ENCODE peak calls at places on chromosomes 13 and 19, in five cellular contexts. U is GM23248; N is body of pancreas; J is sigmoid colon; C is CD4-positive, CD25-positive, alpha-beta regulatory T cell. E is an unnamed sample.

GRCh38 chr19:11338569-11339253 is 746 bp downstream of the RAB3D start:
- DNase-seq in U (peak; percentile 47), N (no peak), J (no peak), C (no peak), E (peak; percentile 12)

GRCh38 chr13:60326273-60326672 is 70.7 kb upstream of the TDRD3 start:
- DNase-seq in U (no peak), N (no peak), J (no peak), C (no peak), E (no peak)

GRCh38 chr13:60959427-60959826 is 456.2 kb downstream of the PCDH20 start:
- DNase-seq in U (no peak), N (no peak), J (no peak), C (no peak), E (no peak)

GRCh38 chr13:77919351-77920294 is 992 bp upstream of the EDNRB start:
- DNase-seq in U (peak; percentile 55), N (peak; percentile 36), J (peak; percentile 79), C (no peak), E (no peak)

GRCh38 chr13:73138276-73138950 is 79.6 kb downstream of the KLF5 start:
- DNase-seq in U (peak; percentile 71), N (peak; percentile 22), J (no peak), C (no peak), E (no peak)

GRCh38 chr19:29667390-29667783 is 2.1 kb downstream of the PLEKHF1 start:
- DNase-seq in U (no peak), N (no peak), J (peak; percentile 59), C (no peak), E (no peak)

GRCh38 chr19:38251564-38252051 is 4.6 kb downstream of the PPP1R14A start:
- DNase-seq in U (peak; percentile 34), N (no peak), J (peak; percentile 83), C (no peak), E (peak; percentile 28)

GRCh38 chr19:36423925-36424324 is 5.5 kb upstream of the ZFP82 start:
- DNase-seq in U (no peak), N (no peak), J (no peak), C (no peak), E (no peak)

GRCh38 chr13:21109168-21109567 is 47.8 kb upstream of the LATS2 start:
- DNase-seq in U (no peak), N (no peak), J (peak; percentile 26), C (no peak), E (no peak)

GRCh38 chr19:41545547-41545946 is 30.4 kb upstream of the CEACAM21 start:
- DNase-seq in U (no peak), N (no peak), J (peak; percentile 56), C (peak; percentile 59), E (no peak)

GRCh38 chr13:112064222-112064621 is 2.7 kb upstream of the SOX1 start:
- DNase-seq in U (no peak), N (no peak), J (no peak), C (no peak), E (no peak)

GRCh38 chr13:46603165-46603603 is 50.2 kb downstream of the LRCH1 start:
- DNase-seq in U (peak; percentile 39), N (no peak), J (no peak), C (peak; percentile 32), E (no peak)

GRCh38 chr19:1063030-1063908 is 3.7 kb upstream of the ARHGAP45 start:
- DNase-seq in U (peak; percentile 47), N (no peak), J (no peak), C (peak; percentile 51), E (no peak)

GRCh38 chr13:39317284-39317683 is 279.0 kb downstream of the NHLRC3 start:
- DNase-seq in U (peak; percentile 54), N (peak; percentile 37), J (peak; percentile 77), C (no peak), E (no peak)

GRCh38 chr19:48443262-48443661 is 2.5 kb upstream of the GRWD1 start:
- DNase-seq in U (peak; percentile 50), N (peak; percentile 33), J (no peak), C (no peak), E (no peak)

GRCh38 chr19:13826652-13827235 is 31.5 kb downstream of the ZSWIM4 start:
- DNase-seq in U (no peak), N (no peak), J (no peak), C (no peak), E (no peak)

GRCh38 chr19:16121967-16122366 is 10.3 kb downstream of the RAB8A start:
- DNase-seq in U (no peak), N (no peak), J (no peak), C (no peak), E (no peak)

GRCh38 chr19:48686103-48686502 is 9.7 kb upstream of the FUT2 start:
- DNase-seq in U (no peak), N (no peak), J (no peak), C (no peak), E (no peak)

GRCh38 chr13:46899801-46900200 is 2.9 kb upstream of the HTR2A start:
- DNase-seq in U (no peak), N (no peak), J (no peak), C (no peak), E (no peak)

GRCh38 chr19:33558846-33559245 is 37.3 kb upstream of the PEPD start:
- DNase-seq in U (peak; percentile 14), N (no peak), J (peak; percentile 43), C (no peak), E (no peak)

GRCh38 chr13:112791662-112792440 is 102.0 kb downstream of the ATP11A start:
- DNase-seq in U (no peak), N (no peak), J (no peak), C (no peak), E (no peak)

GRCh38 chr19:21587117-21587461 is 81.7 kb downstream of the ZNF429 start:
- DNase-seq in U (no peak), N (peak; percentile 34), J (no peak), C (no peak), E (no peak)

GRCh38 chr13:113863511-113864302 is at the start of gene GAS6:
- DNase-seq in U (peak; percentile 76), N (peak; percentile 68), J (no peak), C (peak; percentile 5), E (peak; percentile 66)

GRCh38 chr19:9799162-9799561 is 19.7 kb downstream of the FBXL12 start:
- DNase-seq in U (no peak), N (no peak), J (no peak), C (peak; percentile 40), E (no peak)

GRCh38 chr19:47790398-47790814 is 11.9 kb downstream of the SELENOW start:
- DNase-seq in U (peak; percentile 74), N (peak; percentile 80), J (peak; percentile 89), C (peak; percentile 71), E (peak; percentile 71)

GRCh38 chr19:33497778-33498175 is 23.8 kb downstream of the PEPD start:
- DNase-seq in U (no peak), N (no peak), J (peak; percentile 40), C (no peak), E (no peak)

GRCh38 chr13:52070929-52071523 is 46.5 kb downstream of the UTP14C start:
- DNase-seq in U (peak; percentile 53), N (no peak), J (no peak), C (peak; percentile 60), E (peak; percentile 32)

GRCh38 chr19:28294395-28294794 is 918.6 kb downstream of the UQCRFS1 start:
- DNase-seq in U (peak; percentile 88), N (no peak), J (no peak), C (no peak), E (no peak)

DNA sequence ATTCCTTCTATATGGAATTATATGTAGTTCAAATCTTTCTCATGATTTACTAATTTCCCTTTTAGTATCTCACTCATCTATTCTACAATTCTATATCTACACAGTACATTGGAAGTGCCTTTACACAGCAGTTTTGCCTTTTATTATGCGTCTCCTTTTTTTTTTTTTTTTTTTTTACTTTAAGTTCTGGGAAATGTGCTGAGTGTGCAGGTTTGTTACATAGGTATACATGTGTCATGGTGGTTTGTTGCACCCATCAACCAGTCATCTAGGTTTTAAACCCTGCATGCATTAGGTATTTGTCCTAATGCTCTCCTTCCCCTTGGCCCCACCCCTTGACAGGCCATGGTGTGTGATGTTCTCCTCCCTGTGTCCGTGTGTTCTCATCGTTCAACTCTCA is 1150.1 kb upstream of the PRR20A start:
- DNase-seq in U (no peak), N (no peak), J (no peak), C (no peak), E (no peak)
- H3K27me3 ChIP-seq in U (no peaks in the 10 kb centered on the region), N (no peaks in the 10 kb centered on the region), J (no peaks in the 10 kb centered on the region), C (no peaks in the 10 kb centered on the region), E (no peaks in the 10 kb centered on the region)

GRCh38 chr13:110907301-110907700 is 7.6 kb downstream of the ANKRD10 start:
- DNase-seq in U (no peak), N (no peak), J (no peak), C (no peak), E (no peak)
- H3K4me1 ChIP-seq in U (peaks cover 17% of the 10 kb centered on the region), N (peaks cover 64% of the 10 kb centered on the region), J (peaks cover 56% of the 10 kb centered on the region), C (peaks cover 27% of the 10 kb centered on the region), E (peaks cover 11% of the 10 kb centered on the region)

GRCh38 chr13:25929816-25930215 is 122.0 kb downstream of the SHISA2 start:
- DNase-seq in U (no peak), N (no peak), J (no peak), C (no peak), E (no peak)
- H3K27me3 ChIP-seq in U (no peaks in the 10 kb centered on the region), N (no peaks in the 10 kb centered on the region), J (no peaks in the 10 kb centered on the region), C (no peaks in the 10 kb centered on the region), E (no peaks in the 10 kb centered on the region)

GRCh38 chr13:45436953-45437352 is 18.8 kb upstream of the SLC25A30 start:
- DNase-seq in U (no peak), N (no peak), J (no peak), C (no peak), E (no peak)
- H3K4me1 ChIP-seq in U (peaks cover 6% of the 10 kb centered on the region), N (peaks cover 29% of the 10 kb centered on the region), J (no peaks in the 10 kb centered on the region), C (no peaks in the 10 kb centered on the region), E (no peaks in the 10 kb centered on the region)

GRCh38 chr19:5563008-5563431 is 4.7 kb downstream of the TINCR start:
- DNase-seq in U (no peak), N (no peak), J (no peak), C (no peak), E (no peak)
- H3K27me3 ChIP-seq in U (peaks cover 24% of the 10 kb centered on the region), N (peaks cover 6% of the 10 kb centered on the region), J (peaks cover 31% of the 10 kb centered on the region), C (peaks cover 5% of the 10 kb centered on the region), E (peaks cover 26% of the 10 kb centered on the region)